ENCODE peak calls at places on chromosomes 1 and 21, in four cellular contexts. C is HepG2, X is A549, E is K562. F is an unnamed sample.

GRCh38 chr1:43830802-43831201 is 102.8 kb upstream of the ARTN start:
- ATAC-seq in C (no peak), E (no peak), X (no peak), F (no peak)

GRCh38 chr1:62720946-62721554 is 32.9 kb upstream of the DOCK7 start:
- ATAC-seq in X (no peak), E (peak; percentile 59), C (no peak), F (no peak)

GRCh38 chr1:85289207-85289847 is 12.9 kb upstream of the BCL10 start:
- ATAC-seq in C (no peak), X (peak; percentile 94), E (peak; percentile 58), F (no peak)

GRCh38 chr1:222310830-222311229 is 237.1 kb downstream of the HHIPL2 start:
- ATAC-seq in X (no peak), E (no peak), C (no peak), F (no peak)

GRCh38 chr1:151611288-151611790 is 511 bp upstream of the SNX27 start:
- ATAC-seq in C (peak; percentile 70), E (no peak), X (peak; percentile 37), F (peak; percentile 81)

GRCh38 chr1:65958561-65959350 is 166.1 kb downstream of the PDE4B start:
- ATAC-seq in E (peak; percentile 85), C (peak; percentile 67), X (peak; percentile 59), F (no peak)

GRCh38 chr1:192983349-192983980 is 75.7 kb downstream of the UCHL5 start:
- ATAC-seq in C (no peak), E (peak; percentile 39), X (no peak), F (no peak)

GRCh38 chr1:8456306-8456912 is 138.5 kb downstream of the SLC45A1 start:
- ATAC-seq in C (no peak), X (no peak), E (no peak), F (peak; percentile 74)

GRCh38 chr1:201676061-201676644 is 137.2 kb downstream of the NAV1 start:
- ATAC-seq in C (no peak), E (peak; percentile 67), X (peak; percentile 63), F (peak; percentile 62)

GRCh38 chr1:162856260-162856659 is 4.7 kb downstream of the CCDC190 start:
- ATAC-seq in E (no peak), C (no peak), X (no peak), F (no peak)

DNA sequence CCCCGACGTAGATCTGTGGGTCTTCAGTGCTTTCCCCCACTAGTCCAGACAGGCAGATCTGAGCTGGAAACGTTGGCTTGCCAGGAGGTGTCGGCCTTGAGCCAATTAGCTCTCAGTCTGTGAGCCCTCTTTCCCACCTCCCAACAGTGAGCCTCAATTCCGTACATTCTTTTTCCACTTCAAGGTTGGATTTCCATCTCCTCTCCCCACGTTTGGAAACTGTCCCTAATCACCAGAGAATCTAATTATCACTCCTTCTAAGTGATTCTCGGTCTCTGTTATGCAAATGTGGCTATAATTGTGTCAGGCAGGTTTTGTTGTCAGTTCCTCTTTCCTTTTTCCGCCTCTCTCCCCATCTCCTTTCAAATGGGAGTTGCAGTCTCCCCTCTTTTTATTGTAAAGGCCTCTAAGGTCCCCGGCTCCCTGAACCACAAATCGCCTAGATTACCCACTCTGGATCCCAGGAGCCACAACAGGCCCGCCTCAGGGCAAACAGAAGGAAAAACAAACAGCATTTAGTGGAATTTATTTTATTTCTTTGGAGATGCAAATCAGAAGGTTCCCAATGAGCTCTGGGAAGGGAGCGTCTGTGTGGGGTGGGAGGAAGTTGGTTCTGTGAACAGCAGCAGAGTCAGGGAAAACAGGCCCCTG is 29.4 kb upstream of the LRRN2 start:
- ATAC-seq in E (peak; percentile 39), X (no peak), C (peak; percentile 62), F (no peak)
- TF ChIP-seq EP300 in E (no peak), X (no peak), C (no peak), F (no peak)

GRCh38 chr21:44878053-44878982 is 4.8 kb upstream of the PTTG1IP start:
- ATAC-seq in X (peak; percentile 68), E (peak; percentile 73), C (peak; percentile 64), F (no peak)
- H3K27ac ChIP-seq in X (peak overlapping the region; percentile 82), E (peak overlapping the region; percentile 53), C (peak overlapping the region; percentile 99), F (peak overlapping the region; percentile 24)

GRCh38 chr1:26723013-26723991 is 27.5 kb downstream of the ARID1A start:
- ATAC-seq in X (peak; percentile 56), C (peak; percentile 94), E (peak; percentile 90), F (peak; percentile 99)
- TF ChIP-seq EP300 in X (no peak), C (no peak), E (peak; percentile 69), F (no peak)

DNA sequence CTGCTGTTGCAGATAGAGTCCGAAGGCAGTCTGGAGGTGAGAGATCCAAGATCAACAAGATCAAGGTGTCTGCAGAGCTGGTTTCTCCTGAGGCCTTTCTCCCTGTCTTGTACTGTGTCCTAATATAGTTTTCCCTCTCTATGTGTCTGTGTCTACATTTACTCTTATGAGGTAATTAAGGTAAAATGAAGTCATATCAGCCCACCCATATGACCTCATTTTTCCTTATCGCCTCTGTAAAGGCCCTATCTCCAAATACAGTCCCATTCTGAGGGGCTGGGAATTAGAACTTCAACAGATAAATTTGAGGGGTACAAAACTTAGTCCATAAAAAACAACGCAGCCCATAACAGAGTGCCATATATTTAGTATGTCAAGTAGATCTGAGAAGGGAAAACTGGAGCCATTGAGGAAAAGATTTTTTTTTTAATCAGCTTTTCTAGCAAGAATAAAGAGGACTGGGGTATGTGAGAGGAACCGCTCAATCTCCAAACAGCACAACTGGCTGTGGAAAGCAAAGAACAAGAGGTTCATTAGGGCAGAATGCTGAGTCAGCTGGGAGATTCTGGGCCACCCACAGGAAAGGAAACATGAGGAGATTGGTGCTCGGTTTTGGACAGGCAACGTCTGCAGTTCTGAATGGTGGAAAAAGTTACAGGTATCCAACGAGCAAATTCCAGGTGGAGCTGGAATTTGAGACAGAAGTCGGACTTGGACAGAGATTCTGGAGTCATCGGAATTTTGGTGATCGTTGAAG is 65.7 kb downstream of the MAP3K21 start:
- ATAC-seq in E (no peak), X (no peak), C (no peak), F (no peak)
- H3K27ac ChIP-seq in E (no peak overlapping the region), X (no peak overlapping the region), C (no peak overlapping the region), F (no peak overlapping the region)

DNA sequence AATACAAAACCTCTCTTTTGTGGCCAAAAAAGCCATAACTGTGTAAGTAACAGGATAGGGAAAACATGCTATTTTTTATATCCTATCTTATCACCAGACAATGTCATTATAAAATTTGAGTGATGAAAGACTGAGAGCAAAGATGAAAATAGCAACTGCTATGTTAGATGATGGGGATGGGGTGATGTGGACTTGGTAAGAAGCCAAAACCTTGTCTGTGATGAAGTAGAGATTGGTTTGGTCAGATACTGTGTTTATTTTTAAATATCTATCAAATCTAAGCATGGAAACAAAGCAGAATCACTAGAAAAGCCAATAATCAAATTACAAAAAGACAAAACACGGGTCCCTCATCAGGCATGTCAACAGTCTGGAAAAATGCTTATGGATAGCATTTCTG is 631.1 kb upstream of the NR5A2 start:
- ATAC-seq in E (no peak), C (no peak), X (no peak), F (no peak)
- TF ChIP-seq EP300 in E (no peak), C (no peak), X (no peak), F (no peak)

GRCh38 chr1:223492044-223492443 is 98.8 kb downstream of the CCDC185 start:
- ATAC-seq in X (no peak), C (no peak), E (no peak), F (no peak)
- H3K27ac ChIP-seq in X (no peak overlapping the region), C (no peak overlapping the region), E (no peak overlapping the region), F (no peak overlapping the region)